ENCODE peak calls at places on chromosomes 6 and 20, in six cellular contexts. R, Q, M, H, Z and T are unnamed samples.

GRCh38 chr6:3230275-3231212 is 3.1 kb upstream of the TUBB2B start:
- DNase-seq in Q (no peak), R (no peak), H (peak), Z (no peak), M (no peak), T (no peak)

GRCh38 chr20:36686504-36686903 is 40.5 kb upstream of the SLA2 start:
- DNase-seq in Z (no peak), H (no peak), R (no peak), M (no peak), Q (no peak), T (no peak)

GRCh38 chr6:131443514-131443913 is 129.5 kb upstream of the ARG1 start:
- DNase-seq in Q (no peak), H (no peak), R (no peak), M (no peak), Z (no peak), T (no peak)

GRCh38 chr20:19457551-19457950 is 245.1 kb downstream of the SLC24A3 start:
- DNase-seq in R (no peak), Q (no peak), H (no peak), M (no peak), Z (no peak), T (no peak)

GRCh38 chr20:38321959-38322598 is 18.1 kb downstream of the BPI start:
- DNase-seq in Q (peak), H (no peak), R (peak), Z (peak), M (peak), T (no peak)

GRCh38 chr6:159762681-159763293 is 942 bp downstream of the ACAT2 start:
- DNase-seq in H (no peak), R (no peak), M (no peak), Q (peak), Z (peak), T (no peak)

GRCh38 chr6:75158176-75158575 is 47.7 kb downstream of the COL12A1 start:
- DNase-seq in R (no peak), H (no peak), M (no peak), Q (no peak), Z (no peak), T (no peak)

GRCh38 chr20:17969276-17969883 is 562 bp downstream of the MGME1 start:
- DNase-seq in M (no peak), R (no peak), H (no peak), Q (peak), Z (peak), T (no peak)

GRCh38 chr6:147106759-147107401 is 97.3 kb upstream of the STXBP5 start:
- DNase-seq in M (no peak), Z (no peak), R (no peak), Q (no peak), H (no peak), T (no peak)

GRCh38 chr6:143634486-143634885 is 43.3 kb upstream of the PHACTR2 start:
- DNase-seq in R (no peak), M (no peak), Z (no peak), Q (no peak), H (no peak), T (no peak)

GRCh38 chr6:147080215-147080614 is 124.0 kb upstream of the STXBP5 start:
- DNase-seq in Q (no peak), H (no peak), M (no peak), R (no peak), Z (no peak), T (no peak)

GRCh38 chr20:19566226-19566960 is 191.7 kb upstream of the RIN2 start:
- DNase-seq in Z (no peak), R (no peak), M (no peak), Q (no peak), H (no peak), T (no peak)

GRCh38 chr20:32159766-32160221 is 47.7 kb downstream of the PLAGL2 start:
- DNase-seq in R (no peak), M (no peak), H (no peak), Z (no peak), Q (peak), T (no peak)

GRCh38 chr20:19185083-19185482 is 27.4 kb upstream of the SLC24A3 start:
- DNase-seq in Z (no peak), Q (no peak), R (no peak), H (no peak), M (no peak), T (no peak)

GRCh38 chr20:31633339-31633914 is 4.3 kb upstream of the COX4I2 start:
- DNase-seq in H (no peak), Q (peak), R (no peak), M (no peak), Z (no peak), T (no peak)

GRCh38 chr6:148779142-148779562 is 32.3 kb downstream of the UST start:
- DNase-seq in R (no peak), M (no peak), H (no peak), Q (no peak), Z (no peak), T (no peak)

GRCh38 chr6:20084411-20084810 is 127.9 kb downstream of the MBOAT1 start:
- DNase-seq in M (no peak), Q (no peak), H (no peak), Z (no peak), R (no peak), T (no peak)

GRCh38 chr6:42401605-42401935 is 50.2 kb downstream of the TRERF1 start:
- DNase-seq in Z (no peak), H (no peak), R (no peak), M (no peak), Q (no peak), T (no peak)
- TF ChIP-seq ZNF274 in Z (no peak), H (no peak), R (no peak), M (no peak), Q (no peak), T (no peak)

GRCh38 chr6:77796824-77797809 is 144.3 kb downstream of the MEI4 start:
- DNase-seq in R (no peak), Z (peak), M (no peak), Q (no peak), H (no peak), T (no peak)
- TF ChIP-seq ZNF274 in R (no peak), Z (no peak), M (no peak), Q (no peak), H (no peak), T (no peak)

DNA sequence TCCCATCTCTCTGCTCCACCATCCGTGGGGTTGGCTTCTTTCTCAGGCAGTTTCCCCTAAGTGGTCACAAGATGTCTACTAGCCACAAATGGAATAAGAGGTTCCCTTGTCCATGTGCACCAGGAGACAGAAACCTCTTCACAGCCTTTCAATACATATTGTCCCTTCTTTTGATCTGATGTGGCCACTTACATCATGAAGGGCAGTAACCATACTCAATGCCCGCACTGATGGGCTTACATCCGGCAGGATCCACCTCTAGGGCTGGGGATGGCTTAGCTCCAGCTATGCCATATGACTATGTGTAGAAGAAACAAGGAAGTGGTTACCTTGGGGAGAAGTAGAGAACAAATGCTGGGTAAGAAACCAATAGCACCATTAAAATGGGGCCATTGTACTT is 64.4 kb downstream of the PLEKHG1 start:
- DNase-seq in Z (no peak), M (no peak), H (no peak), R (no peak), Q (no peak), T (no peak)
- TF ChIP-seq ZNF274 in Z (no peak), M (no peak), H (no peak), R (no peak), Q (no peak), T (no peak)

GRCh38 chr6:37699138-37699766 is 1.6 kb upstream of the MDGA1 start:
- DNase-seq in Q (no peak), M (peak), H (no peak), Z (no peak), R (no peak), T (no peak)
- TF ChIP-seq ZNF274 in Q (no peak), M (no peak), H (no peak), Z (no peak), R (no peak), T (no peak)

DNA sequence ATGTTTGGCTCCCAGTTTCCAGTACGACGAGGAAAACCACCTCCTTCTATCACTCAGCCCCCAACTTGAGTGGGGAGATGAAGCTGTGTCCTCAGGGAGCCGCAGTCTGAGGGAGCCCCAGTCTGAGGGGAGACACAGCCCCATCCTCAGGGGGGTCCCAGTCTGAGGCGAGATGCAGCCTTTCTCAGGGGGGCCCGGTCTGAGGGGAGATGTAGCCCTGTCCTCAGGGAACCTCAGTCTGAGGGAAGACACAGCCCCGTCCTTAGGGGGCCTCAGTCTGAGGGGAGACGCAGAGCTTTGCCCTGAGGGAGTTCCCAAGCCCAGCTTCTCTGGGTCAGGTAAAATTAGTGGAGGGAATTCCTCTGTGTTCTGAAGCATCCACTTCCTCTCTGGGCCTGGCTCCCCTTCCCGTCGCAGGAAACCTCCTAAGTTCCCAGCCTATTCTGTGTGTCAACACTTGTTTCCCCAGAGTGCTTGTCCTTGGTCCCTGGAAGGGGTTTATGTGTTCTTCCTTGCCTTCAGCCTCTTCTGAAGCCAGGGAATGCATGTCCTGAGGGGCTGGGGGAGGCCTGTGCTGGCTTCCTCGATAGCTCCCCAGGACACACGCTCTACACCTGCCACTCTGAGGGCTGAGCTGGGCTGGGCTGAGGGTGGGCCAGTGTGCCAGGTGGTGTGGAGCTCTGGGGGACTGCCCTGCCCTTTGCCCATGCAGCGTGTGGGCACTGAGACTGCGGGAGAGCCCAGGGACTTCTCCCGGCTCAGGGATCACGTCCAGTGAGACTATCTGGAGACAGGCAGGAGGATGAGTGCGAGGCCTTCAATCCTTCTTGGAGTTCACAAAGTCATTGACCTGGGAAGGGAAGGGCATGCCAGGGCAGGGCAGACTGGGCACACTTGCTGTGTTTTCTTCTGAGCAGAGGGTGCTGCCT is 55.4 kb downstream of the VEGFA start:
- DNase-seq in M (no peak), R (no peak), Z (no peak), Q (no peak), H (no peak), T (no peak)
- TF ChIP-seq ZNF274 in M (no peak), R (no peak), Z (no peak), Q (no peak), H (no peak), T (no peak)